ENCODE peak calls at places on chromosomes 1 and 21, in four cellular contexts. E is astrocyte, T is GM23338, K is MG63. R is an unnamed sample.

GRCh38 chr1:38486115-38486514 is 373.5 kb downstream of the RRAGC start:
- DNase-seq in E (no peak), T (no peak), K (no peak), R (no peak)

GRCh38 chr1:38476111-38476783 is 383.3 kb downstream of the RRAGC start:
- DNase-seq in E (no peak), T (peak; percentile 75), K (no peak), R (peak; percentile 84)

GRCh38 chr1:20739225-20739624 is 6.7 kb upstream of the SH2D5 start:
- DNase-seq in E (peak; percentile 59), T (no peak), K (no peak), R (no peak)

GRCh38 chr1:975896-976683 is 5.8 kb downstream of the PERM1 start:
- DNase-seq in E (no peak), T (peak; percentile 86), K (peak; percentile 79), R (peak; percentile 99)

GRCh38 chr1:69982992-69983391 is 222.4 kb downstream of the LRRC40 start:
- DNase-seq in E (peak; percentile 48), T (no peak), K (peak; percentile 3), R (no peak)

GRCh38 chr1:150477733-150478132 is 9.5 kb upstream of the TARS2 start:
- DNase-seq in E (peak; percentile 32), T (no peak), K (no peak), R (no peak)

GRCh38 chr1:21811875-21812305 is at the start of gene LDLRAD2:
- DNase-seq in E (no peak), T (no peak), K (no peak), R (peak; percentile 43)

GRCh38 chr1:153336650-153337049 is 12.0 kb downstream of the PGLYRP4 start:
- DNase-seq in E (no peak), T (no peak), K (no peak), R (no peak)

GRCh38 chr1:28358701-28359100 is 10.8 kb upstream of the PHACTR4 start:
- DNase-seq in E (no peak), T (no peak), K (no peak), R (no peak)

GRCh38 chr1:116115476-116115875 is 4.3 kb downstream of the MAB21L3 start:
- DNase-seq in E (peak; percentile 79), T (no peak), K (peak; percentile 83), R (no peak)

GRCh38 chr1:159781992-159782391 is 1.2 kb downstream of the DUSP23 start:
- DNase-seq in E (no peak), T (no peak), K (no peak), R (no peak)
- H3K4me3 ChIP-seq in E (no peak overlapping the region), T (peak overlapping the region; percentile 72), K (no peak overlapping the region), R (no peak overlapping the region)

GRCh38 chr21:35430260-35430659 is 381.2 kb upstream of the RUNX1 start:
- DNase-seq in E (no peak), T (no peak), K (no peak), R (no peak)

GRCh38 chr21:35428489-35428888 is 379.4 kb upstream of the RUNX1 start:
- DNase-seq in E (peak; percentile 29), T (peak; percentile 16), K (no peak), R (no peak)

GRCh38 chr21:35427320-35428040 is 378.4 kb upstream of the RUNX1 start:
- DNase-seq in E (no peak), T (no peak), K (no peak), R (no peak)

GRCh38 chr21:35428041-35428400 is 378.9 kb upstream of the RUNX1 start:
- DNase-seq in E (no peak), T (no peak), K (no peak), R (no peak)

GRCh38 chr21:35428927-35429326 is 379.8 kb upstream of the RUNX1 start:
- DNase-seq in E (no peak), T (no peak), K (no peak), R (no peak)
- H3K27me3 ChIP-seq in E (no peaks in the 10 kb centered on the region), T (no peaks in the 10 kb centered on the region), K (no peaks in the 10 kb centered on the region), R (no peaks in the 10 kb centered on the region)

GRCh38 chr1:109629372-109630030 is 9.9 kb downstream of the AMPD2 start:
- DNase-seq in E (no peak), T (no peak), K (no peak), R (no peak)

GRCh38 chr1:109627692-109628399 is 8.2 kb downstream of the AMPD2 start:
- DNase-seq in E (no peak), T (no peak), K (no peak), R (no peak)

GRCh38 chr1:109630081-109630880 is 10.6 kb downstream of the AMPD2 start:
- DNase-seq in E (no peak), T (peak; percentile 66), K (no peak), R (peak; percentile 96)

GRCh38 chr1:109626682-109627408 is 7.2 kb downstream of the AMPD2 start:
- DNase-seq in E (no peak), T (no peak), K (no peak), R (peak; percentile 29)

GRCh38 chr1:109628540-109629321 is 9.1 kb downstream of the AMPD2 start:
- DNase-seq in E (peak; percentile 77), T (no peak), K (peak; percentile 11), R (peak; percentile 30)
- H3K36me3 ChIP-seq in E (peaks cover 24% of the 10 kb centered on the region), T (peaks cover 4% of the 10 kb centered on the region), K (peaks cover 79% of the 10 kb centered on the region), R (peaks cover 14% of the 10 kb centered on the region)

GRCh38 chr1:63327417-63328139 is 5.2 kb downstream of the FOXD3 start:
- DNase-seq in E (peak; percentile 6), T (peak; percentile 96), K (peak; percentile 72), R (peak; percentile 88)
- H3K4me3 ChIP-seq in E (no peak overlapping the region), T (peak overlapping the region; percentile 61), K (no peak overlapping the region), R (peak overlapping the region; percentile 23)

GRCh38 chr1:47198214-47198613 is 8.4 kb upstream of the PDZK1IP1 start:
- DNase-seq in E (no peak), T (no peak), K (no peak), R (no peak)
- H3K27me3 ChIP-seq in E (peaks cover 17% of the 10 kb centered on the region), T (peaks cover 50% of the 10 kb centered on the region), K (no peaks in the 10 kb centered on the region), R (peaks cover 18% of the 10 kb centered on the region)

GRCh38 chr1:201591348-201591747 is 52.4 kb downstream of the NAV1 start:
- DNase-seq in E (no peak), T (peak; percentile 44), K (no peak), R (peak; percentile 69)

GRCh38 chr1:201587729-201588128 is 48.8 kb downstream of the NAV1 start:
- DNase-seq in E (no peak), T (no peak), K (no peak), R (no peak)

GRCh38 chr1:201591981-201592380 is 53.1 kb downstream of the NAV1 start:
- DNase-seq in E (no peak), T (peak; percentile 64), K (no peak), R (peak; percentile 61)

GRCh38 chr1:201589186-201589585 is 50.3 kb downstream of the NAV1 start:
- DNase-seq in E (no peak), T (no peak), K (no peak), R (no peak)

DNA sequence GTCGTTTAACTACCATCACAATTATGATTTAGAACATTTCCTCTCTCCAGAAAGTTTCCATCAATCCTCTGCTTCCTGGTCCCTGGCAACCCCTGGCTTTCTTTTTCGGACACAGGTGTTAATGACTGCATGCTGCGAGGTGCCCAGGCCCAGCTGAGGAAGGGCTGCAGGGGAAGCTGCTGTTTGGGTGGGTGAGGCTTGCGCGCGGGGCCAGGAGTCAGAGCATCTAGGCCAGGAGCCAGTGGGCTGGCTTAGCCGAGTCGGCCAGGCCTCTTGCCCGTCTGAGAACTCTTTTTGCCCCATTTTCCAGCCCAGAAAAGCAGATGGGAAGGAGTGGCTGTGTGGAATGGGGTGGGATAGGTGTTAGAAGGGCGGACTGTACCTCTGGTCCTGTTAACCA is 51.5 kb downstream of the NAV1 start:
- DNase-seq in E (no peak), T (no peak), K (no peak), R (no peak)
- H3K36me3 ChIP-seq in E (peaks cover 12% of the 10 kb centered on the region), T (no peaks in the 10 kb centered on the region), K (peaks cover 41% of the 10 kb centered on the region), R (no peaks in the 10 kb centered on the region)

GRCh38 chr1:154955039-154955717 is 721 bp downstream of the PBXIP1 start:
- DNase-seq in E (peak; percentile 76), T (peak; percentile 89), K (no peak), R (peak; percentile 73)
- H3K4me3 ChIP-seq in E (peak overlapping the region; percentile 73), T (peak overlapping the region; percentile 50), K (peak overlapping the region; percentile 52), R (peak overlapping the region; percentile 58)

GRCh38 chr1:200872446-200873115 is at the start of gene GPR25:
- DNase-seq in E (no peak), T (no peak), K (no peak), R (peak; percentile 29)

GRCh38 chr1:200873116-200873670 is 412 bp downstream of the GPR25 start:
- DNase-seq in E (no peak), T (peak; percentile 54), K (no peak), R (peak; percentile 45)

GRCh38 chr1:200875416-200875815 is 2.6 kb downstream of the GPR25 start:
- DNase-seq in E (no peak), T (no peak), K (no peak), R (no peak)

GRCh38 chr1:200873671-200874397 is 1.1 kb downstream of the GPR25 start:
- DNase-seq in E (no peak), T (peak; percentile 50), K (no peak), R (peak; percentile 54)

DNA sequence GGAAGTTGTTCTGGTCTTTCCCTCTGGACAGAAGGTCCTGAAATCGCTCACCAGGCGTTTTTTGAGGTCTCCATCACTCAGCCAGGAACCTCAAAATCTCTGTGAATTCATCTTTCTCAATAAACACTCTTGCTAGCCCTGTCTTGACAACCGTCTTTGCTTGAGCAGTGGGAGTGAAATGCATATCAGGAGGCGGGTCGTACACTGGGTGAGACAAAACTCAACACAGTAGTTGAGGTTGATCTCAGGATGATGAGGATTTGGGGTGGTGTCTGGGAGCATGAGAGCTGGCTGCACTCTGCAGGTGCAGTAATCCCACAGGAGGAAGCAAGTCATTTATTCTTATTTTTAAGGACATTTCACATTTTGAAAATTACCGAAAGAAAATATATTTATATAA is 1.9 kb downstream of the GPR25 start:
- DNase-seq in E (no peak), T (no peak), K (no peak), R (no peak)
- H3K27me3 ChIP-seq in E (peaks cover 53% of the 10 kb centered on the region), T (peaks cover 18% of the 10 kb centered on the region), K (peaks cover 8% of the 10 kb centered on the region), R (no peaks in the 10 kb centered on the region)